ENCODE peak calls at places on chromosome 5, in four cellular contexts. One of them, this sample, is unnamed.

GRCh38 chr5:153809181-153809580 is 229.5 kb downstream of the FAM114A2 start:
- DNase-seq in GM12878: no peak
- DNase-seq in IMR-90: no peak
- DNase-seq in A549: no peak
- DNase-seq in this sample: no peak

GRCh38 chr5:103847060-103847459 is 284.5 kb upstream of the NUDT12 start:
- DNase-seq in GM12878: no peak
- DNase-seq in IMR-90: peak
- DNase-seq in A549: no peak
- DNase-seq in this sample: no peak

GRCh38 chr5:89883967-89884366 is 525.6 kb downstream of the CETN3 start:
- DNase-seq in GM12878: no peak
- DNase-seq in IMR-90: no peak
- DNase-seq in A549: no peak
- DNase-seq in this sample: no peak

GRCh38 chr5:77906806-77907205 is 130.7 kb upstream of the TBCA start:
- DNase-seq in GM12878: no peak
- DNase-seq in IMR-90: peak
- DNase-seq in A549: no peak
- DNase-seq in this sample: no peak

GRCh38 chr5:146722361-146722779 is 156.2 kb downstream of the PPP2R2B start:
- DNase-seq in GM12878: no peak
- DNase-seq in IMR-90: peak
- DNase-seq in A549: no peak
- DNase-seq in this sample: no peak

GRCh38 chr5:147175516-147176097 is 59.2 kb upstream of the STK32A start:
- DNase-seq in GM12878: no peak
- DNase-seq in IMR-90: no peak
- DNase-seq in A549: no peak
- DNase-seq in this sample: no peak

GRCh38 chr5:136016945-136017530 is 11.8 kb upstream of the TGFBI start:
- DNase-seq in GM12878: no peak
- DNase-seq in IMR-90: peak
- DNase-seq in A549: peak
- DNase-seq in this sample: no peak

GRCh38 chr5:41414598-41414997 is 95.8 kb downstream of the PLCXD3 start:
- DNase-seq in GM12878: no peak
- DNase-seq in IMR-90: peak
- DNase-seq in A549: peak
- DNase-seq in this sample: no peak

GRCh38 chr5:74916831-74917710 is 50.9 kb upstream of the FAM169A start:
- DNase-seq in GM12878: no peak
- DNase-seq in IMR-90: peak
- DNase-seq in A549: peak
- DNase-seq in this sample: no peak

GRCh38 chr5:7629559-7629958 is 221.4 kb downstream of the CFAP90 start:
- DNase-seq in GM12878: no peak
- DNase-seq in IMR-90: no peak
- DNase-seq in A549: no peak
- DNase-seq in this sample: no peak

GRCh38 chr5:89756955-89757354 is 652.6 kb downstream of the CETN3 start:
- DNase-seq in GM12878: no peak
- DNase-seq in IMR-90: no peak
- DNase-seq in A549: no peak
- DNase-seq in this sample: no peak

GRCh38 chr5:145479862-145480261 is 355.3 kb downstream of the PRELID2 start:
- DNase-seq in GM12878: no peak
- DNase-seq in IMR-90: peak
- DNase-seq in A549: no peak
- DNase-seq in this sample: no peak

GRCh38 chr5:52771343-52772039 is 16.2 kb upstream of the ITGA1 start:
- DNase-seq in GM12878: no peak
- DNase-seq in IMR-90: no peak
- DNase-seq in A549: no peak
- DNase-seq in this sample: no peak

GRCh38 chr5:142613231-142613630 is 72.7 kb downstream of the FGF1 start:
- DNase-seq in GM12878: no peak
- DNase-seq in IMR-90: peak
- DNase-seq in A549: no peak
- DNase-seq in this sample: no peak

GRCh38 chr5:79831381-79831780 is 141.7 kb downstream of the CMYA5 start:
- DNase-seq in GM12878: no peak
- DNase-seq in IMR-90: no peak
- DNase-seq in A549: no peak
- DNase-seq in this sample: no peak

GRCh38 chr5:145946112-145946861 is 9.9 kb downstream of the SH3RF2 start:
- DNase-seq in GM12878: peak
- DNase-seq in IMR-90: peak
- DNase-seq in A549: peak
- DNase-seq in this sample: no peak

GRCh38 chr5:179113143-179113530 is 53.0 kb downstream of the ZNF354C start:
- DNase-seq in GM12878: no peak
- DNase-seq in IMR-90: no peak
- DNase-seq in A549: no peak
- DNase-seq in this sample: no peak

GRCh38 chr5:179759961-179760541 is 27.4 kb downstream of the MAML1 start:
- DNase-seq in GM12878: peak
- DNase-seq in IMR-90: no peak
- DNase-seq in A549: no peak
- DNase-seq in this sample: no peak

GRCh38 chr5:68708842-68709170 is 385.0 kb upstream of the SLC30A5 start:
- DNase-seq in GM12878: no peak
- DNase-seq in IMR-90: no peak
- DNase-seq in A549: no peak
- DNase-seq in this sample: no peak

GRCh38 chr5:141665995-141666940 is 15.1 kb upstream of the FCHSD1 start:
- DNase-seq in GM12878: no peak
- DNase-seq in IMR-90: no peak
- DNase-seq in A549: no peak
- DNase-seq in this sample: no peak

GRCh38 chr5:177553671-177554429 is 513 bp downstream of the FAM193B start:
- DNase-seq in GM12878: no peak
- DNase-seq in IMR-90: no peak
- DNase-seq in A549: peak
- DNase-seq in this sample: peak

GRCh38 chr5:115033861-115034260 is 135.8 kb downstream of the TRIM36 start:
- DNase-seq in GM12878: no peak
- DNase-seq in IMR-90: no peak
- DNase-seq in A549: no peak
- DNase-seq in this sample: peak

GRCh38 chr5:151094054-151094858 is 13.4 kb upstream of the TNIP1 start:
- DNase-seq in GM12878: no peak
- DNase-seq in IMR-90: peak
- DNase-seq in A549: peak
- DNase-seq in this sample: no peak

GRCh38 chr5:126464959-126465358 is 41.8 kb downstream of the GRAMD2B start:
- DNase-seq in GM12878: no peak
- DNase-seq in IMR-90: no peak
- DNase-seq in A549: no peak
- DNase-seq in this sample: no peak
- TF ChIP-seq BHLHE40 in GM12878: no peak
- TF ChIP-seq BHLHE40 in IMR-90: no peak
- TF ChIP-seq BHLHE40 in A549: no peak
- TF ChIP-seq BHLHE40 in this sample: no peak

DNA sequence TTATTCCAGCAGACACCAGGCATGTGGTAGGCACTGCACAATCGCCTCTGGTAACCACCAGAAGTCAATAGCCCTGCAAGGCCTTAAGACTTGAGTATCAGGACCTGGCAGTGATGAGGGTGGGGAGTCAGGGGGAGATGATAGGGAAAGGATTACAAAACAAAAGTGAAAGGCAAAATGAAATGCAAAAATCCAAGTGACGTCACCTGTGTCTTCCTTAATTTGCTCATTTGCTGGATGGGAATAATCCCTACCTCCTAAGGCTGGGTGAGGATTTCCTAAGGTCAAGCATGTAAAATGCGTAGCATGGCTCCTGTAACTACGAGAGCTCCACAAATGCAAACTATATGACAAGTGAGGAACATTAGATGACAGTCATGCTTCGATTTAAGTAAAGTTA is 58.4 kb downstream of the FOXI1 start:
- DNase-seq in GM12878: no peak
- DNase-seq in IMR-90: no peak
- DNase-seq in A549: no peak
- DNase-seq in this sample: no peak
- TF ChIP-seq BHLHE40 in GM12878: no peak
- TF ChIP-seq BHLHE40 in IMR-90: no peak
- TF ChIP-seq BHLHE40 in A549: no peak
- TF ChIP-seq BHLHE40 in this sample: no peak

DNA sequence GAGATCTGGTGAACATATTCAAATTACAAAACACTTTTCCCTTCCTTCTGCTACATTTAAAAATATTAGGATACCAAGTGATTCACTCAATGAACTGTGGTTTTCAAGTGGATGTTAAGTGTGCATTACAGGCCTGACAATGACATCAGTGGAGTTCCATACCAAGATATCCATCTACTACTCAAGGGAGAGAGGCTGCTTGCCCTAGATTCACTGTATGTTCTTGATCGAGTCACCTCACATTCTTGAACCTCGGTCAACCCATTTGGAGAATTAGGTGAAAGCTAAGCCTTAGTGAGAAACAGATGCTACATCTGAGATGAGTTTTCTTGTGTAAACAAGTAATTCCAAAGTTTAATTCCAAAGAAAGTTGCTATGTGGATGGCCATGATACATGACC is 142.2 kb downstream of the FGF10 start:
- DNase-seq in GM12878: no peak
- DNase-seq in IMR-90: no peak
- DNase-seq in A549: no peak
- DNase-seq in this sample: no peak
- TF ChIP-seq BHLHE40 in GM12878: no peak
- TF ChIP-seq BHLHE40 in IMR-90: no peak
- TF ChIP-seq BHLHE40 in A549: no peak
- TF ChIP-seq BHLHE40 in this sample: no peak

DNA sequence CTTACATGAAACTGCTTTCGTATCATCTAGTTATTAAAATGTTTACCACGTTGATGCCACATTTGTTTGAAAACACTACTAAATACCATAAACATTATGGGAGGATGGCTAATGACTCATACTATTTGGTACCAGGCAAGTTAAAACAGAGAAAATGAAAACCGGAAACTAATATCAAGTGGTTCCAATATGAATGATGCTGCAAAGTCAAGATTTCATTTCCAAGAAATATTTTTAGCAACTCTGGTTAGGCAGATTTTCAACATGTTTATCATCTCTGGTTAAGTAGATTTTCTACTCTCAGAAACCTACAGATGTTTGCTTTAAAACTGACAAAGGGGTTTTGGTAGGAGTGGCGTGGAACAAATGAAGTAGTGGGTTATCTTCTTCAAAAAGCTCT is 4.9 kb upstream of the F2R start:
- DNase-seq in GM12878: no peak
- DNase-seq in IMR-90: peak
- DNase-seq in A549: no peak
- DNase-seq in this sample: no peak
- TF ChIP-seq BHLHE40 in GM12878: no peak
- TF ChIP-seq BHLHE40 in IMR-90: no peak
- TF ChIP-seq BHLHE40 in A549: no peak
- TF ChIP-seq BHLHE40 in this sample: no peak

This sample was measured in HEK293T.